ENCODE peak calls at places on chromosome 9, in four cellular contexts. V, U, H and C are unnamed samples.

GRCh38 chr9:16825971-16826370 is 44.5 kb downstream of the BNC2 start:
- DNase-seq in V (no peak), U (no peak), H (no peak), C (no peak)

GRCh38 chr9:87850405-87850804 is 32.3 kb upstream of the SPATA31E1 start:
- DNase-seq in V (no peak), U (no peak), H (no peak), C (no peak)

GRCh38 chr9:123445981-123446610 is 90.1 kb downstream of the CRB2 start:
- DNase-seq in V (no peak), U (no peak), H (no peak), C (no peak)

GRCh38 chr9:133507246-133507965 is 17.4 kb downstream of the MYMK start:
- DNase-seq in V (no peak), U (no peak), H (peak), C (no peak)

GRCh38 chr9:87648606-87649005 is 77.3 kb upstream of the CTSL start:
- DNase-seq in V (no peak), U (no peak), H (no peak), C (no peak)

GRCh38 chr9:111297061-111297824 is 32.8 kb downstream of the OR2K2 start:
- DNase-seq in V (no peak), U (no peak), H (no peak), C (no peak)

GRCh38 chr9:100167176-100167575 is 68.1 kb downstream of the INVS start:
- DNase-seq in V (no peak), U (no peak), H (no peak), C (no peak)

GRCh38 chr9:89179920-89180667 is 1.5 kb upstream of the SHC3 start:
- DNase-seq in V (no peak), U (peak), H (peak), C (peak)

GRCh38 chr9:99437145-99437544 is 215.1 kb downstream of the SEC61B start:
- DNase-seq in V (no peak), U (no peak), H (no peak), C (no peak)

GRCh38 chr9:107423540-107423939 is 66.0 kb downstream of the KLF4 start:
- DNase-seq in V (no peak), U (no peak), H (no peak), C (no peak)

GRCh38 chr9:81499021-81499454 is 190.3 kb downstream of the TLE1 start:
- DNase-seq in V (no peak), U (no peak), H (no peak), C (peak)

GRCh38 chr9:77807295-77807694 is 159.2 kb upstream of the GNA14 start:
- DNase-seq in V (no peak), U (peak), H (no peak), C (no peak)

GRCh38 chr9:36820392-36820861 is 213.6 kb downstream of the PAX5 start:
- DNase-seq in V (no peak), U (no peak), H (no peak), C (no peak)

GRCh38 chr9:1871486-1872181 is 143.5 kb upstream of the SMARCA2 start:
- DNase-seq in V (no peak), U (no peak), H (no peak), C (no peak)

GRCh38 chr9:132037470-132037869 is 42.2 kb downstream of the MED27 start:
- DNase-seq in V (no peak), U (no peak), H (no peak), C (no peak)

GRCh38 chr9:104606202-104606601 is 775 bp upstream of the OR13C2 start:
- DNase-seq in V (no peak), U (no peak), H (no peak), C (no peak)

GRCh38 chr9:87606921-87607521 is 109.4 kb downstream of the DAPK1 start:
- DNase-seq in V (no peak), U (no peak), H (no peak), C (no peak)

GRCh38 chr9:116547729-116548426 is 139.2 kb upstream of the TRIM32 start:
- DNase-seq in V (no peak), U (no peak), H (no peak), C (peak)

GRCh38 chr9:132474253-132474652 is 64.2 kb downstream of the CFAP77 start:
- DNase-seq in V (no peak), U (no peak), H (no peak), C (no peak)

GRCh38 chr9:4670591-4670990 is 4.3 kb upstream of the SPATA6L start:
- DNase-seq in V (no peak), U (no peak), H (no peak), C (no peak)

GRCh38 chr9:83154821-83155220 is 91.9 kb upstream of the RASEF start:
- DNase-seq in V (no peak), U (no peak), H (no peak), C (no peak)

GRCh38 chr9:125989524-125990180 is 242.5 kb downstream of the PBX3 start:
- DNase-seq in V (no peak), U (no peak), H (no peak), C (no peak)

GRCh38 chr9:133990366-133991210 is 1.5 kb downstream of the VAV2 start:
- DNase-seq in V (no peak), U (no peak), H (peak), C (peak)